ENCODE peak calls at places on chromosome 1, in ten cellular contexts. One of them, this sample, is unnamed.

GRCh38 chr1:117636637-117637425 is 31.0 kb downstream of the TENT5C start:
- DNase-seq in NCI-H748 treated with DMSO at 0.1 percent for 48 hours: no peak
- DNase-seq in NCI-H774: no peak
- DNase-seq in germinal center: no peak
- DNase-seq in left colon: no peak
- DNase-seq in breast epithelium: no peak
- DNase-seq in effector memory CD8-positive, alpha-beta T cell: no peak
- DNase-seq in GM13976: no peak
- DNase-seq in mucosa of descending colon: no peak
- DNase-seq in activated T-cell treated with anti-CD3 and anti-CD28 coated beads, Interleukin-2, amount 50 U/mL, for 72 hours: no peak
- DNase-seq in this sample: no peak

GRCh38 chr1:20095564-20096434 is 23.5 kb downstream of the PLA2G2D start:
- DNase-seq in effector memory CD8-positive, alpha-beta T cell: no peak
- DNase-seq in breast epithelium: no peak
- DNase-seq in GM13976: no peak
- DNase-seq in NCI-H774: no peak
- DNase-seq in mucosa of descending colon: no peak
- DNase-seq in NCI-H748 treated with DMSO at 0.1 percent for 48 hours: no peak
- DNase-seq in activated T-cell treated with anti-CD3 and anti-CD28 coated beads, Interleukin-2, amount 50 U/mL, for 72 hours: no peak
- DNase-seq in left colon: no peak
- DNase-seq in germinal center: no peak
- DNase-seq in this sample: no peak

GRCh38 chr1:7218210-7218832 is 433.1 kb downstream of the CAMTA1 start:
- DNase-seq in left colon: no peak
- DNase-seq in activated T-cell treated with anti-CD3 and anti-CD28 coated beads, Interleukin-2, amount 50 U/mL, for 72 hours: peak
- DNase-seq in effector memory CD8-positive, alpha-beta T cell: no peak
- DNase-seq in GM13976: peak
- DNase-seq in mucosa of descending colon: no peak
- DNase-seq in NCI-H774: no peak
- DNase-seq in germinal center: peak
- DNase-seq in breast epithelium: no peak
- DNase-seq in NCI-H748 treated with DMSO at 0.1 percent for 48 hours: peak
- DNase-seq in this sample: peak

GRCh38 chr1:188350104-188350503 is 1521.4 kb downstream of the PLA2G4A start:
- DNase-seq in effector memory CD8-positive, alpha-beta T cell: no peak
- DNase-seq in left colon: no peak
- DNase-seq in germinal center: no peak
- DNase-seq in activated T-cell treated with anti-CD3 and anti-CD28 coated beads, Interleukin-2, amount 50 U/mL, for 72 hours: no peak
- DNase-seq in NCI-H774: no peak
- DNase-seq in NCI-H748 treated with DMSO at 0.1 percent for 48 hours: no peak
- DNase-seq in GM13976: no peak
- DNase-seq in mucosa of descending colon: no peak
- DNase-seq in breast epithelium: no peak
- DNase-seq in this sample: no peak

GRCh38 chr1:93447481-93448291 is at the start of gene FNBP1L:
- DNase-seq in effector memory CD8-positive, alpha-beta T cell: peak
- DNase-seq in germinal center: peak
- DNase-seq in mucosa of descending colon: peak
- DNase-seq in left colon: peak
- DNase-seq in breast epithelium: peak
- DNase-seq in GM13976: peak
- DNase-seq in activated T-cell treated with anti-CD3 and anti-CD28 coated beads, Interleukin-2, amount 50 U/mL, for 72 hours: peak
- DNase-seq in NCI-H748 treated with DMSO at 0.1 percent for 48 hours: peak
- DNase-seq in NCI-H774: peak
- DNase-seq in this sample: peak

GRCh38 chr1:162235261-162235780 is 141.3 kb downstream of the SPATA46 start:
- DNase-seq in effector memory CD8-positive, alpha-beta T cell: no peak
- DNase-seq in NCI-H748 treated with DMSO at 0.1 percent for 48 hours: no peak
- DNase-seq in GM13976: no peak
- DNase-seq in germinal center: no peak
- DNase-seq in NCI-H774: no peak
- DNase-seq in activated T-cell treated with anti-CD3 and anti-CD28 coated beads, Interleukin-2, amount 50 U/mL, for 72 hours: no peak
- DNase-seq in left colon: no peak
- DNase-seq in breast epithelium: no peak
- DNase-seq in mucosa of descending colon: no peak
- DNase-seq in this sample: no peak

GRCh38 chr1:196651637-196652215 is at the start of gene CFH:
- DNase-seq in activated T-cell treated with anti-CD3 and anti-CD28 coated beads, Interleukin-2, amount 50 U/mL, for 72 hours: no peak
- DNase-seq in left colon: no peak
- DNase-seq in GM13976: no peak
- DNase-seq in germinal center: no peak
- DNase-seq in effector memory CD8-positive, alpha-beta T cell: no peak
- DNase-seq in NCI-H748 treated with DMSO at 0.1 percent for 48 hours: no peak
- DNase-seq in NCI-H774: no peak
- DNase-seq in mucosa of descending colon: no peak
- DNase-seq in breast epithelium: no peak
- DNase-seq in this sample: no peak

GRCh38 chr1:184595609-184596008 is 159.0 kb downstream of the EDEM3 start:
- DNase-seq in activated T-cell treated with anti-CD3 and anti-CD28 coated beads, Interleukin-2, amount 50 U/mL, for 72 hours: no peak
- DNase-seq in effector memory CD8-positive, alpha-beta T cell: no peak
- DNase-seq in NCI-H774: no peak
- DNase-seq in NCI-H748 treated with DMSO at 0.1 percent for 48 hours: no peak
- DNase-seq in breast epithelium: no peak
- DNase-seq in GM13976: no peak
- DNase-seq in left colon: no peak
- DNase-seq in germinal center: no peak
- DNase-seq in mucosa of descending colon: no peak
- DNase-seq in this sample: no peak

GRCh38 chr1:223842784-223843183 is 3.0 kb downstream of the TP53BP2 start:
- DNase-seq in effector memory CD8-positive, alpha-beta T cell: no peak
- DNase-seq in activated T-cell treated with anti-CD3 and anti-CD28 coated beads, Interleukin-2, amount 50 U/mL, for 72 hours: no peak
- DNase-seq in GM13976: no peak
- DNase-seq in left colon: no peak
- DNase-seq in NCI-H774: no peak
- DNase-seq in germinal center: no peak
- DNase-seq in NCI-H748 treated with DMSO at 0.1 percent for 48 hours: no peak
- DNase-seq in mucosa of descending colon: no peak
- DNase-seq in breast epithelium: no peak
- DNase-seq in this sample: no peak